ENCODE peak calls at places on chromosomes 5 and 9, in nine cellular contexts. One of them, this sample, is unnamed. For H3K9me2, the result is how much of the 10 kb centered on the place peaks cover.

GRCh38 chr5:116273458-116274242 is 188.8 kb downstream of the COMMD10 start:
- DNase-seq in HCT116: no peak
- DNase-seq in GM23338: no peak
- DNase-seq in Karpas-422: no peak
- DNase-seq in hepatocyte: no peak
- DNase-seq in GM23248: peak
- DNase-seq in OCI-LY7: no peak
- DNase-seq in SK-N-SH: no peak
- DNase-seq in PC-3: peak
- DNase-seq in this sample: no peak

GRCh38 chr5:38330207-38330606 is 71.8 kb downstream of the EGFLAM start:
- DNase-seq in Karpas-422: no peak
- DNase-seq in HCT116: no peak
- DNase-seq in GM23338: no peak
- DNase-seq in hepatocyte: no peak
- DNase-seq in SK-N-SH: no peak
- DNase-seq in PC-3: no peak
- DNase-seq in GM23248: peak
- DNase-seq in OCI-LY7: no peak
- DNase-seq in this sample: no peak

GRCh38 chr9:88056876-88057275 is 81.4 kb downstream of the SPATA31C2 start:
- DNase-seq in OCI-LY7: no peak
- DNase-seq in HCT116: no peak
- DNase-seq in SK-N-SH: no peak
- DNase-seq in GM23338: no peak
- DNase-seq in PC-3: peak
- DNase-seq in GM23248: peak
- DNase-seq in Karpas-422: no peak
- DNase-seq in hepatocyte: no peak
- DNase-seq in this sample: no peak

GRCh38 chr5:60577116-60577515 is 122.8 kb downstream of the DEPDC1B start:
- DNase-seq in GM23338: no peak
- DNase-seq in PC-3: no peak
- DNase-seq in Karpas-422: no peak
- DNase-seq in hepatocyte: no peak
- DNase-seq in OCI-LY7: no peak
- DNase-seq in GM23248: no peak
- DNase-seq in SK-N-SH: no peak
- DNase-seq in HCT116: no peak
- DNase-seq in this sample: no peak

GRCh38 chr9:134378901-134379338 is 52.7 kb downstream of the RXRA start:
- DNase-seq in SK-N-SH: peak
- DNase-seq in HCT116: peak
- DNase-seq in PC-3: peak
- DNase-seq in hepatocyte: peak
- DNase-seq in Karpas-422: no peak
- DNase-seq in GM23248: peak
- DNase-seq in OCI-LY7: no peak
- DNase-seq in GM23338: no peak
- DNase-seq in this sample: peak

GRCh38 chr5:21802869-21803490 is 1050.2 kb downstream of the CDH12 start:
- DNase-seq in OCI-LY7: peak
- DNase-seq in hepatocyte: peak
- DNase-seq in PC-3: peak
- DNase-seq in SK-N-SH: peak
- DNase-seq in Karpas-422: peak
- DNase-seq in HCT116: no peak
- DNase-seq in GM23338: peak
- DNase-seq in GM23248: peak
- DNase-seq in this sample: no peak

GRCh38 chr9:15755660-15756059 is 202.8 kb downstream of the CCDC171 start:
- DNase-seq in PC-3: no peak
- DNase-seq in GM23338: no peak
- DNase-seq in hepatocyte: no peak
- DNase-seq in Karpas-422: no peak
- DNase-seq in OCI-LY7: no peak
- DNase-seq in HCT116: no peak
- DNase-seq in SK-N-SH: no peak
- DNase-seq in GM23248: no peak
- DNase-seq in this sample: no peak

GRCh38 chr5:33441241-33441844 is 578 bp downstream of the TARS1 start:
- DNase-seq in GM23338: peak
- DNase-seq in hepatocyte: peak
- DNase-seq in GM23248: peak
- DNase-seq in SK-N-SH: peak
- DNase-seq in PC-3: peak
- DNase-seq in HCT116: peak
- DNase-seq in Karpas-422: peak
- DNase-seq in OCI-LY7: peak
- DNase-seq in this sample: peak

GRCh38 chr9:133387680-133388079 is 11.5 kb downstream of the STKLD1 start:
- DNase-seq in hepatocyte: no peak
- DNase-seq in GM23248: no peak
- DNase-seq in SK-N-SH: no peak
- DNase-seq in OCI-LY7: no peak
- DNase-seq in PC-3: no peak
- DNase-seq in HCT116: no peak
- DNase-seq in Karpas-422: no peak
- DNase-seq in GM23338: no peak
- DNase-seq in this sample: no peak

GRCh38 chr9:110799396-110799795 is 130.8 kb downstream of the MUSK start:
- DNase-seq in GM23338: no peak
- DNase-seq in SK-N-SH: no peak
- DNase-seq in Karpas-422: no peak
- DNase-seq in hepatocyte: no peak
- DNase-seq in PC-3: no peak
- DNase-seq in GM23248: peak
- DNase-seq in OCI-LY7: no peak
- DNase-seq in HCT116: no peak
- DNase-seq in this sample: no peak

GRCh38 chr5:126998895-126999570 is 31.3 kb downstream of the MARCHF3 start:
- DNase-seq in PC-3: no peak
- DNase-seq in GM23338: no peak
- DNase-seq in HCT116: no peak
- DNase-seq in Karpas-422: no peak
- DNase-seq in OCI-LY7: no peak
- DNase-seq in hepatocyte: no peak
- DNase-seq in SK-N-SH: no peak
- DNase-seq in GM23248: no peak
- DNase-seq in this sample: no peak

GRCh38 chr5:41722359-41722950 is 147.8 kb downstream of the OXCT1 start:
- DNase-seq in GM23248: peak
- DNase-seq in OCI-LY7: no peak
- DNase-seq in SK-N-SH: no peak
- DNase-seq in PC-3: peak
- DNase-seq in hepatocyte: no peak
- DNase-seq in HCT116: no peak
- DNase-seq in GM23338: peak
- DNase-seq in Karpas-422: no peak
- DNase-seq in this sample: no peak

GRCh38 chr9:134366223-134367031 is 40.2 kb downstream of the RXRA start:
- DNase-seq in SK-N-SH: peak
- DNase-seq in OCI-LY7: no peak
- DNase-seq in HCT116: no peak
- DNase-seq in Karpas-422: no peak
- DNase-seq in GM23338: no peak
- DNase-seq in hepatocyte: peak
- DNase-seq in GM23248: peak
- DNase-seq in PC-3: peak
- DNase-seq in this sample: peak

GRCh38 chr9:132768932-132769894 is 98.9 kb downstream of the GTF3C4 start:
- DNase-seq in PC-3: peak
- DNase-seq in GM23338: peak
- DNase-seq in OCI-LY7: peak
- DNase-seq in Karpas-422: peak
- DNase-seq in hepatocyte: peak
- DNase-seq in SK-N-SH: peak
- DNase-seq in HCT116: no peak
- DNase-seq in GM23248: peak
- DNase-seq in this sample: no peak

GRCh38 chr9:134616341-134616740 is 25.3 kb upstream of the COL5A1 start:
- DNase-seq in Karpas-422: no peak
- DNase-seq in OCI-LY7: no peak
- DNase-seq in SK-N-SH: no peak
- DNase-seq in PC-3: no peak
- DNase-seq in GM23248: peak
- DNase-seq in hepatocyte: no peak
- DNase-seq in HCT116: no peak
- DNase-seq in GM23338: no peak
- DNase-seq in this sample: no peak

GRCh38 chr5:127957701-127958190 is 125.8 kb upstream of the SLC12A2 start:
- DNase-seq in Karpas-422: no peak
- DNase-seq in SK-N-SH: no peak
- DNase-seq in GM23248: no peak
- DNase-seq in OCI-LY7: no peak
- DNase-seq in HCT116: no peak
- DNase-seq in hepatocyte: no peak
- DNase-seq in GM23338: no peak
- DNase-seq in PC-3: peak
- DNase-seq in this sample: no peak

GRCh38 chr5:121251954-121252353 is 599.7 kb upstream of the FTMT start:
- DNase-seq in hepatocyte: no peak
- DNase-seq in OCI-LY7: no peak
- DNase-seq in HCT116: peak
- DNase-seq in Karpas-422: no peak
- DNase-seq in GM23338: no peak
- DNase-seq in GM23248: peak
- DNase-seq in SK-N-SH: no peak
- DNase-seq in PC-3: peak
- DNase-seq in this sample: no peak
- H3K4me3 ChIP-seq in hepatocyte: no peak
- H3K4me3 ChIP-seq in OCI-LY7: no peak
- H3K4me3 ChIP-seq in HCT116: no peak
- H3K4me3 ChIP-seq in Karpas-422: no peak
- H3K4me3 ChIP-seq in GM23338: no peak
- H3K4me3 ChIP-seq in GM23248: no peak
- H3K4me3 ChIP-seq in SK-N-SH: no peak
- H3K4me3 ChIP-seq in PC-3: peak
- H3K4me3 ChIP-seq in this sample: no peak

GRCh38 chr5:79510638-79511037 is 3.3 kb downstream of the HOMER1 start:
- DNase-seq in Karpas-422: no peak
- DNase-seq in HCT116: no peak
- DNase-seq in GM23248: no peak
- DNase-seq in hepatocyte: no peak
- DNase-seq in PC-3: no peak
- DNase-seq in SK-N-SH: no peak
- DNase-seq in OCI-LY7: no peak
- DNase-seq in GM23338: no peak
- DNase-seq in this sample: no peak
- H3K9me2 ChIP-seq in Karpas-422: under half
- H3K9me2 ChIP-seq in HCT116: under half
- H3K9me2 ChIP-seq in GM23248: under half
- H3K9me2 ChIP-seq in hepatocyte: under half
- H3K9me2 ChIP-seq in PC-3: under half
- H3K9me2 ChIP-seq in SK-N-SH: under half
- H3K9me2 ChIP-seq in OCI-LY7: under half
- H3K9me2 ChIP-seq in GM23338: under half
- H3K9me2 ChIP-seq in this sample: under half

GRCh38 chr9:136327313-136327971 is at the start of gene GPSM1:
- DNase-seq in HCT116: no peak
- DNase-seq in hepatocyte: peak
- DNase-seq in PC-3: peak
- DNase-seq in GM23338: peak
- DNase-seq in Karpas-422: no peak
- DNase-seq in GM23248: peak
- DNase-seq in SK-N-SH: peak
- DNase-seq in OCI-LY7: no peak
- DNase-seq in this sample: peak

GRCh38 chr9:136324501-136325300 is 2.6 kb upstream of the GPSM1 start:
- DNase-seq in Karpas-422: peak
- DNase-seq in GM23338: no peak
- DNase-seq in OCI-LY7: no peak
- DNase-seq in GM23248: no peak
- DNase-seq in hepatocyte: no peak
- DNase-seq in HCT116: no peak
- DNase-seq in PC-3: no peak
- DNase-seq in SK-N-SH: peak
- DNase-seq in this sample: peak

GRCh38 chr9:136325354-136325753 is 2.0 kb upstream of the GPSM1 start:
- DNase-seq in Karpas-422: no peak
- DNase-seq in hepatocyte: no peak
- DNase-seq in SK-N-SH: no peak
- DNase-seq in PC-3: no peak
- DNase-seq in GM23338: no peak
- DNase-seq in OCI-LY7: no peak
- DNase-seq in HCT116: no peak
- DNase-seq in GM23248: no peak
- DNase-seq in this sample: no peak

GRCh38 chr9:136326777-136327312 is 494 bp upstream of the GPSM1 start:
- DNase-seq in HCT116: no peak
- DNase-seq in OCI-LY7: no peak
- DNase-seq in SK-N-SH: no peak
- DNase-seq in hepatocyte: no peak
- DNase-seq in GM23338: no peak
- DNase-seq in Karpas-422: no peak
- DNase-seq in GM23248: peak
- DNase-seq in PC-3: no peak
- DNase-seq in this sample: no peak

GRCh38 chr9:136326061-136326776 is 1.1 kb upstream of the GPSM1 start:
- DNase-seq in OCI-LY7: no peak
- DNase-seq in HCT116: no peak
- DNase-seq in GM23248: peak
- DNase-seq in hepatocyte: peak
- DNase-seq in SK-N-SH: peak
- DNase-seq in Karpas-422: no peak
- DNase-seq in GM23338: peak
- DNase-seq in PC-3: no peak
- DNase-seq in this sample: no peak
- H3K4me3 ChIP-seq in OCI-LY7: no peak
- H3K4me3 ChIP-seq in HCT116: no peak
- H3K4me3 ChIP-seq in GM23248: peak
- H3K4me3 ChIP-seq in hepatocyte: no peak
- H3K4me3 ChIP-seq in SK-N-SH: peak
- H3K4me3 ChIP-seq in Karpas-422: no peak
- H3K4me3 ChIP-seq in GM23338: peak
- H3K4me3 ChIP-seq in PC-3: no peak
- H3K4me3 ChIP-seq in this sample: no peak

GRCh38 chr5:158058208-158058607 is 199.3 kb upstream of the CLINT1 start:
- DNase-seq in OCI-LY7: no peak
- DNase-seq in PC-3: peak
- DNase-seq in hepatocyte: no peak
- DNase-seq in HCT116: no peak
- DNase-seq in Karpas-422: no peak
- DNase-seq in GM23248: no peak
- DNase-seq in GM23338: no peak
- DNase-seq in SK-N-SH: no peak
- DNase-seq in this sample: no peak
- H3K9me2 ChIP-seq in OCI-LY7: under half
- H3K9me2 ChIP-seq in PC-3: under half
- H3K9me2 ChIP-seq in hepatocyte: under half
- H3K9me2 ChIP-seq in HCT116: under half
- H3K9me2 ChIP-seq in Karpas-422: under half
- H3K9me2 ChIP-seq in GM23248: under half
- H3K9me2 ChIP-seq in GM23338: under half
- H3K9me2 ChIP-seq in SK-N-SH: under half
- H3K9me2 ChIP-seq in this sample: under half